ENCODE peak calls at places on chromosomes 3 and 15, in six cellular contexts. M is B cell, U is IMR-90, A is BJ, W is epithelial cell of proximal tubule, N is PC-9. L is an unnamed sample.
A peak's percentile ranks its signal among the peaks of the same experiment; 100 is the strongest.

GRCh38 chr15:57916695-57917094 is 148.8 kb downstream of the ALDH1A2 start:
- DNase-seq in N (no peak), U (no peak), W (no peak), M (no peak), A (no peak), L (no peak)

GRCh38 chr15:92385096-92385495 is 8.6 kb upstream of the ST8SIA2 start:
- DNase-seq in A (no peak), M (no peak), U (peak; percentile 1), N (no peak), W (no peak), L (no peak)

GRCh38 chr15:74369084-74369745 is 1.8 kb upstream of the CYP11A1 start:
- DNase-seq in W (no peak), M (no peak), A (no peak), N (no peak), U (no peak), L (no peak)

GRCh38 chr15:82999905-83000671 is 11.4 kb downstream of the C15orf40 start:
- DNase-seq in N (peak; percentile 14), W (peak; percentile 33), A (no peak), M (peak; percentile 64), U (peak; percentile 69), L (no peak)

GRCh38 chr3:56783644-56784451 is 17.9 kb downstream of the ARHGEF3 start:
- DNase-seq in U (peak; percentile 74), M (peak; percentile 83), N (no peak), W (no peak), A (peak; percentile 66), L (peak; percentile 62)

GRCh38 chr3:119145500-119146167 is at the start of gene TEX55:
- DNase-seq in A (no peak), M (no peak), N (peak; percentile 35), W (peak; percentile 15), U (peak; percentile 61), L (no peak)

GRCh38 chr3:13790376-13791219 is 89.3 kb downstream of the WNT7A start:
- DNase-seq in N (no peak), U (no peak), A (no peak), M (no peak), W (no peak), L (no peak)

GRCh38 chr15:43277901-43278300 is 11.2 kb upstream of the TGM5 start:
- DNase-seq in W (no peak), N (no peak), A (no peak), M (no peak), U (no peak), L (no peak)

GRCh38 chr3:15329058-15330005 is 3.1 kb downstream of the SH3BP5 start:
- DNase-seq in U (no peak), N (no peak), W (no peak), A (no peak), M (no peak), L (no peak)

GRCh38 chr3:190173426-190173825 is 52.7 kb upstream of the P3H2 start:
- DNase-seq in N (no peak), W (no peak), U (no peak), A (no peak), M (no peak), L (no peak)

GRCh38 chr3:72523409-72524172 is 324.7 kb downstream of the SHQ1 start:
- DNase-seq in N (no peak), M (peak; percentile 74), U (no peak), W (peak; percentile 12), A (no peak), L (no peak)

GRCh38 chr3:78496458-78496857 is 1271.3 kb downstream of the ROBO1 start:
- DNase-seq in A (no peak), M (no peak), U (no peak), W (no peak), N (no peak), L (no peak)

GRCh38 chr3:60755094-60755493 is 496.2 kb downstream of the FHIT start:
- DNase-seq in M (no peak), W (no peak), N (no peak), A (no peak), U (no peak), L (no peak)
- TF ChIP-seq CTCF in M (no peak), W (peak; percentile 70), N (no peak), A (no peak), U (no peak), L (no peak)

GRCh38 chr3:49841126-49841525 is 15.2 kb downstream of the TRAIP start:
- DNase-seq in U (no peak), M (no peak), W (no peak), A (no peak), N (peak; percentile 21), L (no peak)
- TF ChIP-seq CTCF in U (peak; percentile 35), M (no peak), W (peak; percentile 62), A (peak; percentile 47), N (peak; percentile 41), L (no peak)

GRCh38 chr3:20558161-20558560 is 372.2 kb upstream of the SGO1 start:
- DNase-seq in A (no peak), N (no peak), W (no peak), U (no peak), M (no peak), L (no peak)

GRCh38 chr3:20552605-20553275 is 366.7 kb upstream of the SGO1 start:
- DNase-seq in W (no peak), M (no peak), U (no peak), A (no peak), N (no peak), L (no peak)
- TF ChIP-seq CTCF in W (no peak), M (no peak), U (no peak), A (no peak), N (no peak), L (no peak)

DNA sequence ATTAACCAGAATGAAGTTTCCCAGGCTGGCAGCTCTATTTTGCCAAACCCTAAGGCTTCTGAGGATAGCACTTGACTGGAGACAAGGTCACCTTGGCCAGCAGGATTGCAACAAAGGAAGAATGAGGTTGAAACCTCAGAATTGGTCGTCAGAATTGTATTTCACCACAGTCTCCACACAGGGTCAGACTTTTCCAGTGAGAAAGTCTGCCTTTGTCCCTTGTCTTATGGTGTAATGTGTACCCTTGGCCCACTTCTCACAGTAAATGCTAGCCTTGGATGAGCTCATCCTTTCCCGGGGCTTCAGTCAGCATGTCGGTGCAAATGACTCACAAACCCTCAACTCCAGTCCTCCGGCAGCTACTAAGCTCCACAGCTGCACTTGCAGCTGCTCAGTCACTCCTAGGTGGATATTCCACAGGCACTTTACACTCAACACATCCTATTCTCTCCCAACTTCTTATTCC is 19.7 kb downstream of the SSR3 start:
- DNase-seq in W (peak; percentile 100), A (peak; percentile 95), M (no peak), U (peak; percentile 100), N (peak; percentile 70), L (no peak)
- TF ChIP-seq CTCF in W (peak; percentile 50), A (peak; percentile 32), M (no peak), U (peak; percentile 53), N (peak; percentile 59), L (no peak)

GRCh38 chr15:70516408-70517193 is 246.8 kb downstream of the UACA start:
- DNase-seq in N (no peak), A (no peak), W (no peak), U (no peak), M (no peak), L (no peak)
- TF ChIP-seq CTCF in N (no peak), A (no peak), W (no peak), U (no peak), M (no peak), L (no peak)

GRCh38 chr15:93495799-93496637 is 407.0 kb upstream of the RGMA start:
- DNase-seq in M (no peak), U (no peak), W (no peak), N (no peak), A (no peak), L (no peak)
- TF ChIP-seq CTCF in M (no peak), U (no peak), W (no peak), N (no peak), A (no peak), L (no peak)

GRCh38 chr15:23497710-23498111 is 50.7 kb upstream of the GOLGA6L2 start:
- DNase-seq in A (no peak), N (peak; percentile 9), M (peak; percentile 3), W (no peak), U (no peak), L (no peak)
- TF ChIP-seq CTCF in A (peak; percentile 41), N (peak; percentile 63), M (peak; percentile 31), W (peak; percentile 48), U (no peak), L (no peak)

GRCh38 chr3:43686333-43686699 is 4.4 kb upstream of the ABHD5 start:
- DNase-seq in N (no peak), U (no peak), M (no peak), W (no peak), A (no peak), L (no peak)
- TF ChIP-seq CTCF in N (no peak), U (no peak), M (no peak), W (no peak), A (no peak), L (no peak)

L was measured in natural killer cell.